ENCODE peak calls at places on chromosomes 12 and 14, in ten cellular contexts. T is astrocyte of the hippocampus; W is Kasumi-1; S is iris pigment epithelial cell; I is activated gamma-delta T cell treated with Interleukin-2 at 50 U/mL for 16 hours; N is HTR-8/SVneo; K is stimulated activated CD8-positive, alpha-beta memory T cell treated with anti-CD3 and anti-CD28 coated beads, Interleukin-2, amount 100 ng/mL, for 48 hours; U is activated CD4-positive, alpha-beta T cell treated with anti-CD3 and anti-CD28 coated beads, Interleukin-2, amount 50 U/mL, for 1 hour; H is COR-L47; L is NCI-H1105. O is an unnamed sample.

GRCh38 chr14:61110683-61111082 is 129.6 kb downstream of the SLC38A6 start:
- DNase-seq in T (no peak), W (no peak), S (no peak), I (no peak), N (no peak), K (no peak), U (no peak), H (no peak), L (no peak), O (no peak)

GRCh38 chr14:54565236-54566151 is 1.4 kb upstream of the SAMD4A start:
- DNase-seq in T (peak), W (peak), S (peak), I (peak), N (peak), K (peak), U (peak), H (peak), L (peak), O (peak)

GRCh38 chr14:61620130-61620946 is 75.0 kb upstream of the HIF1A start:
- DNase-seq in T (peak), W (no peak), S (peak), I (no peak), N (peak), K (peak), U (no peak), H (no peak), L (no peak), O (peak)

GRCh38 chr14:23174785-23175184 is 8.7 kb downstream of the SLC7A8 start:
- DNase-seq in T (no peak), W (no peak), S (no peak), I (no peak), N (no peak), K (no peak), U (no peak), H (no peak), L (no peak), O (no peak)

GRCh38 chr14:85252011-85252410 is 277.9 kb upstream of the FLRT2 start:
- DNase-seq in T (peak), W (no peak), S (peak), I (no peak), N (peak), K (no peak), U (no peak), H (no peak), L (no peak), O (no peak)

GRCh38 chr12:105330938-105331804 is 680 bp downstream of the C12orf75 start:
- DNase-seq in T (peak), W (no peak), S (no peak), I (peak), N (no peak), K (no peak), U (peak), H (no peak), L (no peak), O (no peak)

GRCh38 chr12:89181271-89181920 is 170.9 kb downstream of the DUSP6 start:
- DNase-seq in T (peak), W (peak), S (peak), I (no peak), N (no peak), K (no peak), U (no peak), H (no peak), L (no peak), O (peak)

GRCh38 chr14:74892745-74893144 is 11.0 kb downstream of the DLST start:
- DNase-seq in T (no peak), W (peak), S (no peak), I (no peak), N (no peak), K (no peak), U (no peak), H (no peak), L (no peak), O (peak)

GRCh38 chr14:101464310-101464983 is 96.8 kb upstream of the DIO3 start:
- DNase-seq in T (no peak), W (no peak), S (no peak), I (no peak), N (no peak), K (no peak), U (no peak), H (no peak), L (no peak), O (no peak)

GRCh38 chr12:92020983-92021664 is 124.5 kb downstream of the BTG1 start:
- DNase-seq in T (no peak), W (no peak), S (no peak), I (no peak), N (no peak), K (no peak), U (no peak), H (no peak), L (no peak), O (no peak)

GRCh38 chr12:95815635-95816212 is 25.2 kb upstream of the NTN4 start:
- DNase-seq in T (peak), W (peak), S (peak), I (no peak), N (peak), K (no peak), U (no peak), H (peak), L (peak), O (peak)

GRCh38 chr12:25272937-25273526 is 22.3 kb upstream of the KRAS start:
- DNase-seq in T (no peak), W (no peak), S (no peak), I (no peak), N (no peak), K (no peak), U (no peak), H (no peak), L (no peak), O (no peak)

GRCh38 chr12:30200864-30201263 is 417.1 kb upstream of the TMTC1 start:
- DNase-seq in T (peak), W (no peak), S (no peak), I (no peak), N (no peak), K (no peak), U (no peak), H (no peak), L (no peak), O (no peak)

GRCh38 chr14:44901696-44902095 is 60.1 kb downstream of the KLHL28 start:
- DNase-seq in T (no peak), W (no peak), S (no peak), I (no peak), N (no peak), K (no peak), U (no peak), H (no peak), L (no peak), O (no peak)

GRCh38 chr14:70472253-70473159 is 20.5 kb downstream of the ADAM21 start:
- DNase-seq in T (no peak), W (no peak), S (no peak), I (no peak), N (no peak), K (no peak), U (no peak), H (no peak), L (no peak), O (no peak)

GRCh38 chr12:77382096-77382742 is 316.9 kb upstream of the E2F7 start:
- DNase-seq in T (no peak), W (no peak), S (no peak), I (no peak), N (no peak), K (no peak), U (no peak), H (no peak), L (no peak), O (peak)

GRCh38 chr14:69501362-69501964 is 16.9 kb downstream of the PLEKHD1 start:
- DNase-seq in T (peak), W (no peak), S (peak), I (no peak), N (no peak), K (no peak), U (no peak), H (peak), L (peak), O (no peak)

O was measured in MV-4-11.